ENCODE peak calls at places on chromosomes 13 and 19, in five cellular contexts. Q is effector CD4-positive, alpha-beta T cell; K is NCI-H524; U is NB4; B is activated CD4-positive, alpha-beta T cell treated with anti-CD3 and anti-CD28 coated beads for 36 hours. H is an unnamed sample.

GRCh38 chr19:30718014-30718413 is 345.8 kb downstream of the ZNF536 start:
- DNase-seq in Q (no peak), K (no peak), U (no peak), B (no peak), H (no peak)

GRCh38 chr13:98147521-98147920 is 4.6 kb downstream of the FARP1 start:
- DNase-seq in Q (no peak), K (no peak), U (no peak), B (no peak), H (no peak)

GRCh38 chr13:98998831-98999634 is 21.2 kb upstream of the DOCK9 start:
- DNase-seq in Q (peak), K (no peak), U (no peak), B (peak), H (peak)

GRCh38 chr13:50580684-50581305 is 262.7 kb downstream of the DLEU7 start:
- DNase-seq in Q (no peak), K (no peak), U (no peak), B (no peak), H (no peak)

GRCh38 chr19:49954092-49954825 is 6.7 kb downstream of the SIGLEC11 start:
- DNase-seq in Q (no peak), K (no peak), U (peak), B (no peak), H (no peak)

GRCh38 chr19:16627194-16627927 is 643 bp downstream of the MED26 start:
- DNase-seq in Q (no peak), K (no peak), U (peak), B (peak), H (peak)

GRCh38 chr13:104975272-104975671 is 1560.2 kb downstream of the EFNB2 start:
- DNase-seq in Q (no peak), K (no peak), U (no peak), B (no peak), H (no peak)

GRCh38 chr13:75402787-75403186 is 79.2 kb downstream of the TBC1D4 start:
- DNase-seq in Q (no peak), K (no peak), U (no peak), B (no peak), H (no peak)